ENCODE peak calls at places on chromosomes 3 and 15, in five cellular contexts. Y, N, J, S and A are unnamed samples.

GRCh38 chr15:65369651-65370050 is 8.2 kb downstream of the IGDCC3 start:
- DNase-seq in Y (no peak), N (no peak), J (no peak), S (no peak), A (no peak)

GRCh38 chr3:2098398-2099027 is at the start of gene CNTN4:
- DNase-seq in Y (no peak), N (peak), J (peak), S (no peak), A (peak)

GRCh38 chr3:67329358-67329757 is 325.1 kb downstream of the SUCLG2 start:
- DNase-seq in Y (no peak), N (peak), J (no peak), S (peak), A (no peak)

GRCh38 chr3:124741027-124741426 is 10.8 kb downstream of the UMPS start:
- DNase-seq in Y (no peak), N (no peak), J (no peak), S (no peak), A (no peak)

GRCh38 chr3:185308126-185308754 is 54.4 kb upstream of the EHHADH start:
- DNase-seq in Y (peak), N (peak), J (peak), S (peak), A (peak)

GRCh38 chr3:42581709-42582473 is at the start of gene SEC22C:
- DNase-seq in Y (peak), N (peak), J (peak), S (peak), A (peak)

GRCh38 chr15:77440378-77440999 is 19.8 kb downstream of the HMG20A start:
- DNase-seq in Y (no peak), N (no peak), J (no peak), S (peak), A (no peak)

GRCh38 chr3:149934524-149934923 is 36.2 kb downstream of the PFN2 start:
- DNase-seq in Y (no peak), N (no peak), J (no peak), S (no peak), A (no peak)

GRCh38 chr15:30956216-30956803 is 35.1 kb downstream of the MTMR10 start:
- DNase-seq in Y (no peak), N (no peak), J (no peak), S (no peak), A (no peak)

GRCh38 chr15:83653639-83654378 is at the start of gene ADAMTSL3:
- DNase-seq in Y (no peak), N (no peak), J (no peak), S (no peak), A (no peak)

GRCh38 chr3:42692667-42693529 is 7.6 kb downstream of the KLHL40 start:
- DNase-seq in Y (no peak), N (no peak), J (no peak), S (no peak), A (no peak)

GRCh38 chr15:50058231-50058630 is 60.8 kb downstream of the ATP8B4 start:
- DNase-seq in Y (no peak), N (no peak), J (no peak), S (no peak), A (no peak)

GRCh38 chr15:71291723-71292122 is 176.5 kb downstream of the THSD4 start:
- DNase-seq in Y (no peak), N (no peak), J (no peak), S (no peak), A (no peak)

GRCh38 chr15:85598203-85598602 is 196.5 kb downstream of the KLHL25 start:
- DNase-seq in Y (no peak), N (no peak), J (no peak), S (no peak), A (no peak)

DNA sequence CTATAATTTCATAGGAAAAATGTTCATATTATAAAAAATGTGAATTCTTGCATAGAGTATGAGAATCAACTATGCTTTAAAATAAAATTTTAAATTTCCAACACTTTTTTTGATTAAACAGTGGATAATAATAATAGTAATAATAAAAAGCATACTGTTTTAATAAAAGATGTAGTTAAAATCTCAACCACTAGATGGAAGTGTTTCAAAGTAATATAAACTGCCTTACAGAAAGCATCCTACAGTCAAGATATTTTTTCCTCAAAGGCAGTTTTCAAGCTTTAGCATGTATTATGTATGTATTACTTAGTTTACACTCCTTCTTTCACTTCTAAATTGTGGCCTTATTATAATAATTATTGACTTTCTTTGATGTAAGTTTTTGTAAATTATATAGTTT is 217.5 kb downstream of the CHL1 start:
- DNase-seq in Y (peak), N (no peak), J (no peak), S (no peak), A (no peak)
- TF ChIP-seq TAF1 in Y (no peak), N (no peak), J (no peak), S (no peak), A (no peak)

GRCh38 chr15:76253851-76254440 is 57.3 kb downstream of the ETFA start:
- DNase-seq in Y (no peak), N (no peak), J (no peak), S (no peak), A (no peak)
- TF ChIP-seq POLR2A in Y (no peak), N (no peak), J (no peak), S (no peak), A (no peak)

DNA sequence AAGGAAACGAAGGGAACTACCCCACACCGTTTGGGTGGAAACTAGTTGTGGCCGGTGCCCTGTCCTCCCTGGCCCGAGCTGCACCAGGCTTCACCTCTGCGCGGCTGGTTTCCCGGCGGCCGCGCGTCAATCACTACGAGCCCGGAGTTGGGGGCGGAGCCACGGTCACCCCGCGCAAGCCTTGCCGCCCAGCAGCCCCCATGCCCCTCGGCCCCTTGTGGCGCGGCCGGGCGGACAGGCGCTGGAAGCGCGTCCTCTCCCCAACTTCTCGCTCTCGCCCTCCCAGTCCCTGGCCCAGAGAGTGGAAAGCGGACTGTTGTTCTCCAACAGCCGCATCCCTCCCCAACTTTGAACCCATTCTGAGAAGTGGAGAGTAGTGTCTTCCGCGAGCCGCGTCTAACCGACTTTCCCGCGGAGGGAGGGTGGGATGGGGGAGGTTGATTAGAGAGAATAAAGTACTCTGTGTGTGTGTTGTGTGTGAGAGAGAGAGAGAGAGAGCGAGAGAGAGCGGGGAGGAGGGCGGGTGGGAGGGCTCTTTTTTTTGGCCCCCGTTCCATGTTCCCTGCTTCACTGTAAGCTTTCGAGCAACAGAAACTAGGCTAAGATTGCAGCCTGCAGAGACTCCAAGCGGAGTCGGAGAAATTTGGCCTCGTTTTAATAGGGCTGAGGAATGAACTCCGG is 1.4 kb upstream of the MEIS2 start:
- DNase-seq in Y (peak), N (peak), J (no peak), S (no peak), A (peak)
- TF ChIP-seq POLR2AphosphoS5 in Y (peak), N (no peak), J (no peak), S (no peak), A (no peak)

GRCh38 chr3:8964436-8965370 is 1.4 kb upstream of the RAD18 start:
- DNase-seq in Y (no peak), N (peak), J (no peak), S (no peak), A (no peak)
- TF ChIP-seq TAF1 in Y (no peak), N (no peak), J (no peak), S (no peak), A (no peak)

DNA sequence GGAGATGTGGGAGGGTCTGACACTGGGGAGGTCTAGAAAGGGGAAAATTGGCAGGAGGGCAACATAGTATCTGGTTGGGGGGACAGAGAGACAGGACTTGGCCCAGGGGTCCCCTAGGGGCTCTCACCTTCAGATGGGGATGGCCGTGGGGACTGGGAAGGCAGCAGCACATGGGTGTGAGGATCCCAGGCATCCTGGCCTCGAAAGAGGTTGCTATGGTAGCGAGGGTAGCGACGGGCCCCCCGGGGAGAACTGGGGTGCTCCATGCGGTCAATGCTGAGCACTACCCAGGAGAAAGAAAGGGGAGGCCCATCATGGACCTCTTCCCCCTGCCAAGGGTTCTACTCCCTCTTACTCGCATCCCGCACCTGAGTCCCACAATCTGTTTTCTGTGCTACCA is 12.5 kb upstream of the SLC26A6 start:
- DNase-seq in Y (no peak), N (no peak), J (no peak), S (no peak), A (no peak)
- TF ChIP-seq POLR2A in Y (no peak), N (no peak), J (no peak), S (no peak), A (no peak)

GRCh38 chr3:73405853-73406252 is 218.9 kb downstream of the PDZRN3 start:
- DNase-seq in Y (no peak), N (no peak), J (no peak), S (no peak), A (no peak)
- TF ChIP-seq POLR2AphosphoS5 in Y (no peak), N (no peak), J (no peak), S (no peak), A (no peak)